ENCODE peak calls at places on chromosomes 11 and 22, in seven cellular contexts. Z, N, Y, P, B, H and G are unnamed samples.

GRCh38 chr11:110147965-110148709 is 54.9 kb downstream of the ZC3H12C start:
- DNase-seq in Z (no peak), N (no peak), Y (no peak), P (no peak), B (no peak), H (no peak), G (no peak)

GRCh38 chr11:128181984-128182383 is 405.4 kb downstream of the ETS1 start:
- DNase-seq in Z (no peak), N (no peak), Y (no peak), P (no peak), B (no peak), H (no peak), G (no peak)

GRCh38 chr11:90614318-90614717 is 391.5 kb upstream of the CHORDC1 start:
- DNase-seq in Z (no peak), N (no peak), Y (no peak), P (no peak), B (no peak), H (no peak), G (no peak)

GRCh38 chr22:31055322-31056159 is 25.6 kb upstream of the SMTN start:
- DNase-seq in Z (no peak), N (peak), Y (peak), P (peak), B (peak), H (no peak), G (peak)

GRCh38 chr11:2837096-2837601 is 48.4 kb downstream of the CDKN1C start:
- DNase-seq in Z (peak), N (peak), Y (peak), P (peak), B (peak), H (no peak), G (no peak)

GRCh38 chr11:66059966-66060680 is 8.0 kb downstream of the SF3B2 start:
- DNase-seq in Z (no peak), N (no peak), Y (no peak), P (no peak), B (no peak), H (no peak), G (no peak)

GRCh38 chr11:1442163-1442562 is 44.4 kb downstream of the MOB2 start:
- DNase-seq in Z (peak), N (no peak), Y (no peak), P (no peak), B (no peak), H (no peak), G (no peak)

GRCh38 chr22:37609240-37610152 is 862 bp downstream of the GGA1 start:
- DNase-seq in Z (peak), N (no peak), Y (no peak), P (no peak), B (no peak), H (no peak), G (no peak)

GRCh38 chr11:2558861-2559526 is 114.2 kb downstream of the KCNQ1 start:
- DNase-seq in Z (no peak), N (no peak), Y (peak), P (no peak), B (peak), H (peak), G (no peak)

GRCh38 chr11:102813484-102813883 is 15.5 kb upstream of the MMP1 start:
- DNase-seq in Z (no peak), N (no peak), Y (no peak), P (no peak), B (no peak), H (no peak), G (no peak)

GRCh38 chr11:102812188-102812587 is 14.2 kb upstream of the MMP1 start:
- DNase-seq in Z (no peak), N (no peak), Y (no peak), P (no peak), B (no peak), H (no peak), G (no peak)

GRCh38 chr11:102806296-102806695 is 8.3 kb upstream of the MMP1 start:
- DNase-seq in Z (no peak), N (no peak), Y (no peak), P (no peak), B (no peak), H (no peak), G (no peak)

GRCh38 chr11:102810943-102811528 is 13.1 kb upstream of the MMP1 start:
- DNase-seq in Z (no peak), N (no peak), Y (no peak), P (no peak), B (no peak), H (no peak), G (no peak)

DNA sequence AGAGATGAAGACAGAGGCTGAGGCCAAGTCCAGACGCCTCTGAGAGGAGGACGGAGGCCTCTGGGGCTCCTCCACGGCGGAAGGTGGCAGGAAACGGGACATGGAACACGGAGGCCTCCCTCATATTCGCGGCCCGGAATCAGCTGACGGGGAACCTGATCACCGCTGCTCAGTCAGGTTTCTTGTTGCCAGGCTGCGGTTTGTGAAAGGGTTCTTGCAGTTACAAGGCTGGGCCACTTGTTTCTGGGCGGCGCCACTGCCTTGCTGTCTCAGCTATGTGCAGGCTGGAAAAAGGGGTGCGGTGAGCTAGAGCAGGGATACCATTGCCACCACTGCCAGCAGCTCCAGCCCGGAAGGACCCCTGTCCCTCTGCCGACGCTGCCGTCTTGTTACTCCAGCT is 10.0 kb upstream of the MMP1 start:
- DNase-seq in Z (peak), N (peak), Y (no peak), P (no peak), B (no peak), H (no peak), G (peak)
- TF ChIP-seq CTCF in Z (peak), N (no peak), Y (no peak), P (no peak), B (no peak), H (no peak), G (peak)

GRCh38 chr11:120385110-120385509 is 48.9 kb downstream of the ARHGEF12 start:
- DNase-seq in Z (peak), N (no peak), Y (no peak), P (no peak), B (no peak), H (no peak), G (no peak)
- TF ChIP-seq POLR2AphosphoS5 in Z (no peak), N (no peak), Y (no peak), P (no peak), B (no peak), H (no peak), G (no peak)

DNA sequence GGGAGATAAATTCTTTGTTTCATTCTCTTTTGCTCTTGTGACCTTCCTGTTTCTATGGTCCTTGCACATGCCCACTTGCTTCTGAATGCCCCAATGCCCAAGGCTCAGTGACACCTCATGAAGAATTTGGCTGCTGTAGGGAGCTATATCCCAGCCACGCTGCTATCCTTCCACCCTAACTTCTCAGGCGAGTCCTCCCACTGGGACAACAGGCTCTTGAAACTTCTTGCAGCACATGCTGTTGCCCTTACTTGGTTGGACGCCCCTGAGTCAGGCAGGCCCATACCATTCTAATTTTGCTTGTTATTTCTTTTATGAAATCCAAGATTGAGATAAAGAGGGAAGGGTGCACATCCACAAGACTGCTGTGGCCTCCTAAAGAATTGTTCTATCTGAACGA is 57.6 kb upstream of the BLID start:
- DNase-seq in Z (no peak), N (no peak), Y (no peak), P (no peak), B (no peak), H (no peak), G (no peak)
- TF ChIP-seq POLR2A in Z (no peak), N (no peak), Y (no peak), P (no peak), B (no peak), H (no peak), G (no peak)

DNA sequence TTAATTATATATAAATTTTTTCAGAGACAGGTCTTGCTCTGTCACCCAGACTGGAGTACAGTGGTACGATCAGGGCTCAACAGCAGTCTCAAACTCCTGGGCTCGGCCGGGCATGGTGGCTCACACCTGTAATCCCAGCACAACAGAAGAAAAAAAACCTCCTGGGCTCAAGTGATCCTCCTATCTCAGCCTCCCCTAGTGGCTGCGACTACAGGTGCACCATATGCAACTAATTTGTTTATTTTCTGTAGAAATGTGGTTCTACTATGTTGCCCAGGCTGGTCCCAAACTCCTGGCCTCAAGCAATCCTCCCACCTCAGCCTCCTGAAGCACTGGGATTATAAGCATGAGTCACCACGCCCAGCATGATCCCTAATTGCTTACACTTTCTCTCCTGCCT is 56.1 kb upstream of the SLC35C1 start:
- DNase-seq in Z (no peak), N (no peak), Y (no peak), P (no peak), B (no peak), H (no peak), G (no peak)
- TF ChIP-seq CTCF in Z (peak), N (no peak), Y (no peak), P (no peak), B (no peak), H (no peak), G (no peak)

GRCh38 chr11:77089004-77089545 is 13.6 kb upstream of the OMP start:
- DNase-seq in Z (no peak), N (no peak), Y (peak), P (no peak), B (peak), H (peak), G (no peak)
- TF ChIP-seq POLR2AphosphoS5 in Z (no peak), N (no peak), Y (no peak), P (no peak), B (no peak), H (no peak), G (no peak)

GRCh38 chr11:35111171-35112055 is 27.6 kb upstream of the CD44 start:
- DNase-seq in Z (peak), N (no peak), Y (peak), P (no peak), B (no peak), H (no peak), G (peak)
- TF ChIP-seq POLR2A in Z (no peak), N (no peak), Y (no peak), P (no peak), B (no peak), H (no peak), G (no peak)